ENCODE peak calls at places on chromosome 22, in seven cellular contexts. R is activated T-cell treated with anti-CD3 and anti-CD28 coated beads for 1 hour; P is osteocyte; X is NCI-H1417; K is ovary; O is T-helper 9 cell; Q is stimulated activated CD8-positive, alpha-beta memory T cell treated with anti-CD3 and anti-CD28 coated beads, Interleukin-15, amount 100 ng/mL, for 24 hours. S is an unnamed sample.

GRCh38 chr22:37241351-37242142 is 2.5 kb downstream of the RAC2 start:
- DNase-seq in R (no peak), P (no peak), X (no peak), K (no peak), O (no peak), Q (no peak), S (no peak)

GRCh38 chr22:27752771-27753170 is 48.8 kb downstream of the MN1 start:
- DNase-seq in R (no peak), P (no peak), X (no peak), K (peak; percentile 74), O (no peak), Q (no peak), S (no peak)

GRCh38 chr22:45997077-45997774 is 20.3 kb upstream of the WNT7B start:
- DNase-seq in R (no peak), P (peak; percentile 95), X (no peak), K (peak; percentile 96), O (no peak), Q (no peak), S (peak; percentile 80)

GRCh38 chr22:45424241-45424731 is 10.8 kb downstream of the RIBC2 start:
- DNase-seq in R (no peak), P (peak; percentile 73), X (no peak), K (no peak), O (no peak), Q (no peak), S (no peak)

GRCh38 chr22:27381960-27382742 is 419.4 kb downstream of the MN1 start:
- DNase-seq in R (no peak), P (peak; percentile 76), X (no peak), K (no peak), O (no peak), Q (no peak), S (no peak)

GRCh38 chr22:44454113-44454769 is 43.8 kb downstream of the RTL6 start:
- DNase-seq in R (no peak), P (peak; percentile 66), X (no peak), K (no peak), O (no peak), Q (no peak), S (no peak)

GRCh38 chr22:30002861-30003489 is 77.3 kb upstream of the HORMAD2 start:
- DNase-seq in R (no peak), P (no peak), X (no peak), K (no peak), O (no peak), Q (no peak), S (no peak)

GRCh38 chr22:30224161-30224857 is 22.2 kb downstream of the LIF start:
- DNase-seq in R (no peak), P (no peak), X (no peak), K (no peak), O (no peak), Q (no peak), S (no peak)

GRCh38 chr22:33492210-33492651 is 428.0 kb downstream of the LARGE1 start:
- DNase-seq in R (no peak), P (no peak), X (no peak), K (no peak), O (no peak), Q (no peak), S (no peak)

GRCh38 chr22:28977481-28977971 is 84.1 kb downstream of the C22orf31 start:
- DNase-seq in R (no peak), P (no peak), X (no peak), K (no peak), O (no peak), Q (no peak), S (no peak)

GRCh38 chr22:50304528-50305392 is 2.7 kb downstream of the PLXNB2 start:
- DNase-seq in R (no peak), P (no peak), X (no peak), K (peak; percentile 73), O (no peak), Q (no peak), S (no peak)

GRCh38 chr22:46537221-46537945 is at the start of gene CELSR1:
- DNase-seq in R (no peak), P (no peak), X (peak; percentile 63), K (no peak), O (no peak), Q (no peak), S (no peak)

GRCh38 chr22:47043835-47044721 is 281.6 kb downstream of the TBC1D22A start:
- DNase-seq in R (no peak), P (no peak), X (peak; percentile 48), K (no peak), O (no peak), Q (no peak), S (no peak)

GRCh38 chr22:31995807-31996206 is 47.3 kb upstream of the SLC5A1 start:
- DNase-seq in R (no peak), P (no peak), X (no peak), K (no peak), O (no peak), Q (no peak), S (no peak)

GRCh38 chr22:23213031-23213555 is 32.8 kb downstream of the BCR start:
- DNase-seq in R (no peak), P (no peak), X (peak; percentile 19), K (peak; percentile 20), O (no peak), Q (no peak), S (no peak)

GRCh38 chr22:44088976-44089570 is 65.0 kb downstream of the PARVB start:
- DNase-seq in R (no peak), P (no peak), X (no peak), K (no peak), O (no peak), Q (no peak), S (no peak)

GRCh38 chr22:25551396-25551795 is 13.1 kb upstream of the GRK3 start:
- DNase-seq in R (no peak), P (no peak), X (no peak), K (no peak), O (no peak), Q (no peak), S (no peak)

GRCh38 chr22:38239101-38239761 is 33.6 kb downstream of the TMEM184B start:
- DNase-seq in R (no peak), P (no peak), X (no peak), K (no peak), O (no peak), Q (no peak), S (peak; percentile 91)

GRCh38 chr22:33539902-33540751 is 380.1 kb downstream of the LARGE1 start:
- DNase-seq in R (no peak), P (no peak), X (no peak), K (peak; percentile 87), O (no peak), Q (no peak), S (no peak)

GRCh38 chr22:32413715-32414114 is 1.7 kb upstream of the RTCB start:
- DNase-seq in R (no peak), P (no peak), X (no peak), K (no peak), O (no peak), Q (no peak), S (no peak)

GRCh38 chr22:41271787-41272186 is 14.2 kb downstream of the RANGAP1 start:
- DNase-seq in R (no peak), P (no peak), X (no peak), K (peak; percentile 56), O (no peak), Q (no peak), S (no peak)

GRCh38 chr22:42493393-42493792 is 26.2 kb downstream of the RRP7A start:
- DNase-seq in R (no peak), P (no peak), X (no peak), K (no peak), O (no peak), Q (no peak), S (no peak)

GRCh38 chr22:19962246-19962908 is 20.8 kb upstream of the TXNRD2 start:
- DNase-seq in R (no peak), P (no peak), X (peak; percentile 70), K (no peak), O (peak; percentile 28), Q (no peak), S (no peak)

GRCh38 chr22:27154717-27155116 is 497.3 kb downstream of the MIAT start:
- DNase-seq in R (no peak), P (no peak), X (no peak), K (peak; percentile 73), O (no peak), Q (no peak), S (no peak)

GRCh38 chr22:50635591-50635990 is 7.6 kb upstream of the ARSA start:
- DNase-seq in R (no peak), P (no peak), X (no peak), K (no peak), O (no peak), Q (no peak), S (no peak)

GRCh38 chr22:28021998-28022660 is 103.1 kb upstream of the PITPNB start:
- DNase-seq in R (no peak), P (peak; percentile 76), X (no peak), K (no peak), O (no peak), Q (no peak), S (no peak)

GRCh38 chr22:38487946-38488345 is 18.2 kb downstream of the DDX17 start:
- DNase-seq in R (no peak), P (no peak), X (no peak), K (no peak), O (no peak), Q (no peak), S (no peak)

GRCh38 chr22:39965749-39966148 is 5.6 kb downstream of the TMA7B start:
- DNase-seq in R (no peak), P (no peak), X (no peak), K (no peak), O (no peak), Q (no peak), S (no peak)

GRCh38 chr22:23686416-23687024 is 4.3 kb upstream of the RGL4 start:
- DNase-seq in R (no peak), P (no peak), X (no peak), K (peak; percentile 16), O (no peak), Q (no peak), S (no peak)